ENCODE peak calls at places on chromosomes 13 and 19, in five cellular contexts. A is tibial nerve, X is mucosa of descending colon, K is neural progenitor cell, W is heart left ventricle. S is an unnamed sample. For H3K9me3, the result is how much of the 10 kb centered on the place peaks cover.

GRCh38 chr13:112140366-112140765 is 73.4 kb downstream of the SOX1 start:
- DNase-seq in X (no peak), K (no peak), W (no peak), A (no peak), S (no peak)

GRCh38 chr13:113297370-113297871 is 382 bp downstream of the LAMP1 start:
- DNase-seq in W (peak), A (no peak), K (no peak), X (no peak), S (peak)

GRCh38 chr13:30739646-30740642 is 4.6 kb downstream of the ALOX5AP start:
- DNase-seq in A (no peak), W (no peak), X (no peak), K (peak), S (no peak)

GRCh38 chr19:2477141-2477710 is 1.3 kb downstream of the GADD45B start:
- DNase-seq in W (peak), K (peak), A (no peak), X (peak), S (peak)

GRCh38 chr19:2495651-2496316 is 19.9 kb downstream of the GADD45B start:
- DNase-seq in K (no peak), W (peak), X (peak), A (no peak), S (no peak)

GRCh38 chr19:17538684-17539287 is 16.7 kb upstream of the COLGALT1 start:
- DNase-seq in K (no peak), W (no peak), A (no peak), X (no peak), S (no peak)

GRCh38 chr19:6802336-6803035 is 30.0 kb downstream of the VAV1 start:
- DNase-seq in X (peak), K (peak), A (peak), W (peak), S (no peak)

GRCh38 chr13:25865391-25865790 is 186.4 kb downstream of the SHISA2 start:
- DNase-seq in X (no peak), A (no peak), K (no peak), W (no peak), S (no peak)

GRCh38 chr19:4229179-4229931 is at the start of gene EBI3:
- DNase-seq in K (no peak), X (no peak), A (peak), W (no peak), S (peak)

GRCh38 chr19:46766569-46767317 is 20.5 kb upstream of the STRN4 start:
- DNase-seq in W (no peak), K (peak), X (peak), A (no peak), S (peak)

GRCh38 chr13:25179810-25180437 is 7.8 kb upstream of the AMER2 start:
- DNase-seq in K (no peak), X (no peak), W (no peak), A (no peak), S (no peak)

GRCh38 chr19:45526971-45527370 is 19.7 kb downstream of the VASP start:
- DNase-seq in K (no peak), X (no peak), W (no peak), A (no peak), S (no peak)

GRCh38 chr13:94829201-94829600 is 116.9 kb upstream of the SOX21 start:
- DNase-seq in K (peak), W (no peak), X (no peak), A (no peak), S (no peak)

GRCh38 chr19:29631450-29631849 is 25.4 kb downstream of the POP4 start:
- DNase-seq in W (no peak), K (no peak), X (peak), A (no peak), S (no peak)

GRCh38 chr13:71621152-71622124 is 245.6 kb downstream of the DACH1 start:
- DNase-seq in K (no peak), X (no peak), W (no peak), A (no peak), S (no peak)

GRCh38 chr13:45082964-45083363 is 37.3 kb upstream of the GTF2F2 start:
- DNase-seq in A (no peak), K (no peak), W (no peak), X (no peak), S (no peak)

GRCh38 chr19:51016798-51017683 is 2.5 kb downstream of the KLK10 start:
- DNase-seq in K (peak), W (peak), X (peak), A (peak), S (peak)

GRCh38 chr13:71880753-71881541 is 13.9 kb upstream of the DACH1 start:
- DNase-seq in K (no peak), X (no peak), W (no peak), A (no peak), S (no peak)

GRCh38 chr19:17654993-17655392 is 33.2 kb downstream of the UNC13A start:
- DNase-seq in A (no peak), X (peak), W (no peak), K (no peak), S (no peak)

GRCh38 chr19:44512326-44513298 is 12.3 kb upstream of the ZNF180 start:
- DNase-seq in X (peak), K (peak), A (no peak), W (no peak), S (no peak)

GRCh38 chr13:35927554-35927953 is 203.6 kb downstream of the DCLK1 start:
- DNase-seq in K (no peak), X (no peak), A (peak), W (no peak), S (no peak)

GRCh38 chr19:23415561-23416191 is 20.4 kb upstream of the ZNF91 start:
- DNase-seq in A (no peak), X (peak), W (peak), K (peak), S (peak)

GRCh38 chr19:3450796-3451411 is 29.4 kb downstream of the SMIM24 start:
- DNase-seq in W (peak), A (peak), X (no peak), K (no peak), S (no peak)

GRCh38 chr13:109818891-109819290 is 32.5 kb upstream of the IRS2 start:
- DNase-seq in W (no peak), K (no peak), X (no peak), A (no peak), S (no peak)

GRCh38 chr19:3129112-3129511 is 6.7 kb upstream of the GNA15 start:
- DNase-seq in A (peak), K (no peak), X (no peak), W (no peak), S (no peak)

GRCh38 chr13:83825676-83826075 is 56.6 kb downstream of the SLITRK1 start:
- DNase-seq in A (no peak), K (no peak), W (no peak), X (no peak), S (no peak)

GRCh38 chr13:42892760-42893159 is 99.3 kb downstream of the EPSTI1 start:
- DNase-seq in K (no peak), A (no peak), W (no peak), X (no peak), S (no peak)

GRCh38 chr19:50230379-50231351 is 27.2 kb downstream of the MYH14 start:
- DNase-seq in K (peak), A (no peak), X (no peak), W (no peak), S (no peak)

GRCh38 chr13:70203661-70204229 is 95.5 kb upstream of the KLHL1 start:
- DNase-seq in A (no peak), K (peak), W (no peak), X (no peak), S (no peak)
- H3K9me3 ChIP-seq in A (under half), K (under half), W (under half), X (under half), S (under half)

DNA sequence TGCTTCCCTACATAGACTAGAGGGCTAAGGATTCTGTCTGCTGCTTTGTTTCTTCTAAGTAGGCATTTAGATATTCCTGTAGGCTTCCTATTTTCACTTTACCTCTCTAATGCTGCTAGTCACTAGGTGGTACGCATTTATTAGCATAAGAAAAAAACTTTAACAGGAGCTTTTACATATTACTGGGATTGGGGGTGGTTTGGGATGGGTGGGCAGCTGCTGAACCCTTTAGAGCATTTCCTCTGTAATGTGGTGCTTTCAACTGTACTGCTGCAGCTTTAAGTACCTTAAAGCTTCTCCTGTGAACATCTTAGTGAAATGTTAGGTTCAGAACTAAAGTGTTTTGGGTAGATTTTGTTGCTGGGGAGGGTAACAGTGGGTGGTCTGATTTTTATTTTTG is 92.6 kb downstream of the ZNF486 start:
- DNase-seq in A (no peak), W (no peak), X (no peak), K (no peak), S (no peak)
- H3K9me3 ChIP-seq in A (under half), W (under half), X (under half), K (under half), S (under half)

DNA sequence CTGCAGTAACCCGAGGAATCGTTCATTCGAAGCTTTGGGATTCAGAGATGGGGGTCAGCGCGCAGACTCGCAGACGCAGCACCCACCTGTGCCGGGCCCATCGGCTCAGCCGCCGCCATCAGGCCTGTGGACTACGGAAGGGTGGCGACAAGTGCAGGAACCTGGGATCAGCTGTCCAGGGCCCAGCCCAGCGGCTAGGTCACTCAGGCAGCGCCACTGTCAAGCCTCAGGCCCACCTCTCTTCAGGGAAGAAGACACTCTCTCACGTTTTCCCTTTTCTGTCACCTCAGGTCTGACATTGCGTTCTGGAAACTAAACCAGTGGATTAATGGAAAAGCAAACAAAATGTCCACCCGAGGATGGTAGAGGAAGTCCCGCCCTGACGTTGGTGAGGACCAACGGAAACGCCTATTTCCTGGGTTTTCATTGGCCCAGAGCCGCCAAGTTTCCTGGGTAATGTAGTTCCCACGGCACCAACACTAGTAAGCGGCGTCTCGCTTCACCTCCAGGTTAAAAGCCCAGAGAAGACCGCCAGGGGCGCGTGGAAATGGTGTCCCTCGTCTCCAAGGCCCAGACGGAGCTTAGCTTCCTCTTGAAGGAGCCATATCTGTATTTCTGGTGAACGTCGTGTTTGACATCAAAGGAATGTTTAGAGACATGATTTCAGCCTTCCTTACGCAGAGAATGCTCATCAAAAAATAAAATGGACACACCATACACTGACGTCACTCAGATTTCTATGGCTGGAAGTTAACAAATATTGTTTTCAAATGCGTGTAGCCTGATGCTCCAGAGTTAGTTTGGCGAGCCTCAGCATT is at the start of gene ZNF772:
- DNase-seq in W (peak), K (peak), X (peak), A (peak), S (peak)
- H3K9me3 ChIP-seq in W (half or more), K (under half), X (half or more), A (under half), S (under half)

GRCh38 chr19:52473655-52474350 is 20.4 kb downstream of the ZNF578 start:
- DNase-seq in W (no peak), X (no peak), A (no peak), K (no peak), S (no peak)
- H3K9me3 ChIP-seq in W (half or more), X (half or more), A (half or more), K (half or more), S (under half)

S was measured in body of pancreas.